ENCODE peak calls at places on chromosome 3, in five cellular contexts. One of them, this sample, is unnamed.

GRCh38 chr3:17643691-17644090 is 98.7 kb downstream of the TBC1D5 start:
- DNase-seq in endothelial cell: no peak
- DNase-seq in fibroblast of lung: peak; percentile 62
- DNase-seq in substantia nigra: no peak
- DNase-seq in transverse colon: no peak
- DNase-seq in this sample: no peak

GRCh38 chr3:36907911-36908646 is 36.8 kb downstream of the TRANK1 start:
- DNase-seq in endothelial cell: peak; percentile 7
- DNase-seq in fibroblast of lung: peak; percentile 84
- DNase-seq in substantia nigra: no peak
- DNase-seq in transverse colon: peak; percentile 86
- DNase-seq in this sample: no peak

GRCh38 chr3:106261915-106262683 is 393.3 kb upstream of the CBLB start:
- DNase-seq in endothelial cell: no peak
- DNase-seq in fibroblast of lung: peak; percentile 61
- DNase-seq in substantia nigra: no peak
- DNase-seq in transverse colon: no peak
- DNase-seq in this sample: no peak

GRCh38 chr3:170714151-170714550 is 128.3 kb upstream of the SLC7A14 start:
- DNase-seq in endothelial cell: no peak
- DNase-seq in fibroblast of lung: peak; percentile 53
- DNase-seq in substantia nigra: no peak
- DNase-seq in transverse colon: no peak
- DNase-seq in this sample: no peak

GRCh38 chr3:94440767-94441493 is 378.1 kb downstream of the NSUN3 start:
- DNase-seq in endothelial cell: no peak
- DNase-seq in fibroblast of lung: peak; percentile 73
- DNase-seq in substantia nigra: no peak
- DNase-seq in transverse colon: no peak
- DNase-seq in this sample: no peak

GRCh38 chr3:57592306-57592705 is 4.8 kb downstream of the ARF4 start:
- DNase-seq in endothelial cell: no peak
- DNase-seq in fibroblast of lung: no peak
- DNase-seq in substantia nigra: no peak
- DNase-seq in transverse colon: no peak
- DNase-seq in this sample: no peak

GRCh38 chr3:27596334-27596841 is 112.2 kb upstream of the SLC4A7 start:
- DNase-seq in endothelial cell: no peak
- DNase-seq in fibroblast of lung: peak; percentile 38
- DNase-seq in substantia nigra: no peak
- DNase-seq in transverse colon: no peak
- DNase-seq in this sample: no peak

GRCh38 chr3:4983739-4984510 is 4.7 kb downstream of the BHLHE40 start:
- DNase-seq in endothelial cell: no peak
- DNase-seq in fibroblast of lung: peak; percentile 92
- DNase-seq in substantia nigra: peak; percentile 36
- DNase-seq in transverse colon: peak; percentile 72
- DNase-seq in this sample: no peak

GRCh38 chr3:126556637-126557414 is 1.9 kb downstream of the C3orf22 start:
- DNase-seq in endothelial cell: no peak
- DNase-seq in fibroblast of lung: no peak
- DNase-seq in substantia nigra: no peak
- DNase-seq in transverse colon: peak; percentile 2
- DNase-seq in this sample: no peak

GRCh38 chr3:82390868-82391267 is 629.4 kb upstream of the GBE1 start:
- DNase-seq in endothelial cell: no peak
- DNase-seq in fibroblast of lung: no peak
- DNase-seq in substantia nigra: no peak
- DNase-seq in transverse colon: no peak
- DNase-seq in this sample: no peak

GRCh38 chr3:182063742-182064141 is 352.0 kb downstream of the SOX2 start:
- DNase-seq in endothelial cell: no peak
- DNase-seq in fibroblast of lung: no peak
- DNase-seq in substantia nigra: no peak
- DNase-seq in transverse colon: no peak
- DNase-seq in this sample: no peak

GRCh38 chr3:64354221-64354620 is 129.0 kb upstream of the PRICKLE2 start:
- DNase-seq in endothelial cell: no peak
- DNase-seq in fibroblast of lung: no peak
- DNase-seq in substantia nigra: no peak
- DNase-seq in transverse colon: no peak
- DNase-seq in this sample: no peak

GRCh38 chr3:72171461-72171860 is 386.5 kb upstream of the PROK2 start:
- DNase-seq in endothelial cell: no peak
- DNase-seq in fibroblast of lung: peak; percentile 25
- DNase-seq in substantia nigra: peak; percentile 77
- DNase-seq in transverse colon: no peak
- DNase-seq in this sample: no peak

GRCh38 chr3:51735950-51736349 is 29.1 kb downstream of the GRM2 start:
- DNase-seq in endothelial cell: no peak
- DNase-seq in fibroblast of lung: no peak
- DNase-seq in substantia nigra: no peak
- DNase-seq in transverse colon: no peak
- DNase-seq in this sample: no peak

GRCh38 chr3:157294444-157294843 is 134.5 kb upstream of the CCNL1 start:
- DNase-seq in endothelial cell: no peak
- DNase-seq in fibroblast of lung: no peak
- DNase-seq in substantia nigra: no peak
- DNase-seq in transverse colon: no peak
- DNase-seq in this sample: no peak

GRCh38 chr3:61954097-61954528 is 392.7 kb downstream of the PTPRG start:
- DNase-seq in endothelial cell: no peak
- DNase-seq in fibroblast of lung: peak; percentile 75
- DNase-seq in substantia nigra: no peak
- DNase-seq in transverse colon: no peak
- DNase-seq in this sample: no peak

GRCh38 chr3:188008582-188009213 is 145.3 kb upstream of the LPP start:
- DNase-seq in endothelial cell: no peak
- DNase-seq in fibroblast of lung: no peak
- DNase-seq in substantia nigra: no peak
- DNase-seq in transverse colon: no peak
- DNase-seq in this sample: no peak

GRCh38 chr3:126179825-126180476 is 435 bp downstream of the ALDH1L1 start:
- DNase-seq in endothelial cell: peak; percentile 27
- DNase-seq in fibroblast of lung: peak; percentile 18
- DNase-seq in substantia nigra: peak; percentile 47
- DNase-seq in transverse colon: peak; percentile 26
- DNase-seq in this sample: no peak

GRCh38 chr3:16286672-16287604 is 21.9 kb downstream of the OXNAD1 start:
- DNase-seq in endothelial cell: no peak
- DNase-seq in fibroblast of lung: no peak
- DNase-seq in substantia nigra: no peak
- DNase-seq in transverse colon: no peak
- DNase-seq in this sample: no peak

GRCh38 chr3:193826126-193826795 is 233.3 kb downstream of the OPA1 start:
- DNase-seq in endothelial cell: no peak
- DNase-seq in fibroblast of lung: peak; percentile 62
- DNase-seq in substantia nigra: peak; percentile 31
- DNase-seq in transverse colon: peak; percentile 27
- DNase-seq in this sample: no peak

GRCh38 chr3:196740476-196741400 is 1.1 kb downstream of the PAK2 start:
- DNase-seq in endothelial cell: no peak
- DNase-seq in fibroblast of lung: peak; percentile 55
- DNase-seq in substantia nigra: no peak
- DNase-seq in transverse colon: no peak
- DNase-seq in this sample: no peak

GRCh38 chr3:11238880-11239279 is 33.3 kb upstream of the ATG7 start:
- DNase-seq in endothelial cell: no peak
- DNase-seq in fibroblast of lung: peak; percentile 89
- DNase-seq in substantia nigra: no peak
- DNase-seq in transverse colon: no peak
- DNase-seq in this sample: no peak

GRCh38 chr3:57228734-57229505 is 1.4 kb downstream of the APPL1 start:
- DNase-seq in endothelial cell: no peak
- DNase-seq in fibroblast of lung: peak; percentile 63
- DNase-seq in substantia nigra: no peak
- DNase-seq in transverse colon: peak; percentile 17
- DNase-seq in this sample: no peak

GRCh38 chr3:50340404-50341329 is at the start of gene RASSF1:
- DNase-seq in endothelial cell: no peak
- DNase-seq in fibroblast of lung: peak; percentile 56
- DNase-seq in substantia nigra: peak; percentile 30
- DNase-seq in transverse colon: peak; percentile 80
- DNase-seq in this sample: no peak

GRCh38 chr3:187783098-187783497 is 37.8 kb upstream of the BCL6 start:
- DNase-seq in endothelial cell: no peak
- DNase-seq in fibroblast of lung: peak; percentile 88
- DNase-seq in substantia nigra: no peak
- DNase-seq in transverse colon: no peak
- DNase-seq in this sample: no peak